ENCODE peak calls at places on chromosomes 3 and 15, in nine cellular contexts. Q is GM06990, G is neuronal stem cell, D is fibroblast of lung, X is mucosa of descending colon, Y is heart right ventricle, I is MM.1S, F is ovary, R is fibroblast of mammary gland. T is an unnamed sample.

GRCh38 chr15:44654858-44655257 is 8.6 kb downstream of the SPG11 start:
- DNase-seq in X (no peak), G (no peak), R (peak), F (no peak), D (no peak), Y (no peak), I (no peak), Q (no peak), T (no peak)

GRCh38 chr3:129013491-129013891 is 12.4 kb downstream of the EFCC1 start:
- DNase-seq in X (no peak), I (peak), D (no peak), F (no peak), Y (no peak), Q (no peak), G (no peak), R (peak), T (no peak)

GRCh38 chr15:55742927-55743614 is at the start of gene PRTG:
- DNase-seq in I (no peak), Q (no peak), X (peak), D (peak), G (peak), Y (peak), R (peak), F (peak), T (peak)

GRCh38 chr15:60076582-60077263 is 72.6 kb downstream of the FOXB1 start:
- DNase-seq in X (no peak), F (no peak), R (no peak), G (no peak), I (no peak), D (no peak), Q (no peak), Y (no peak), T (no peak)

GRCh38 chr3:31615071-31615875 is 82.5 kb downstream of the STT3B start:
- DNase-seq in Q (no peak), F (no peak), X (no peak), Y (no peak), G (no peak), I (no peak), R (peak), D (no peak), T (no peak)

GRCh38 chr3:127153506-127153815 is 39.5 kb upstream of the PRR23E start:
- DNase-seq in G (no peak), R (no peak), F (no peak), D (no peak), Q (no peak), I (no peak), X (no peak), Y (no peak), T (no peak)

GRCh38 chr3:150763841-150764483 is 993 bp upstream of the SIAH2 start:
- DNase-seq in D (peak), I (peak), Q (no peak), F (peak), X (peak), G (peak), Y (peak), R (peak), T (peak)

GRCh38 chr15:67343206-67343605 is 88.6 kb downstream of the IQCH start:
- DNase-seq in X (no peak), F (no peak), D (no peak), Y (no peak), Q (no peak), G (no peak), I (no peak), R (no peak), T (no peak)

GRCh38 chr3:122913539-122914100 is 113.9 kb downstream of the SEMA5B start:
- DNase-seq in I (no peak), G (no peak), X (no peak), D (no peak), Q (no peak), R (no peak), F (no peak), Y (no peak), T (no peak)

GRCh38 chr15:74641151-74641550 is 25.5 kb downstream of the CLK3 start:
- DNase-seq in X (no peak), Y (no peak), D (no peak), R (no peak), Q (no peak), I (no peak), F (no peak), G (no peak), T (no peak)

GRCh38 chr3:100662113-100662823 is 47.0 kb upstream of the TFG start:
- DNase-seq in F (no peak), G (no peak), X (no peak), I (no peak), R (peak), D (peak), Q (no peak), Y (no peak), T (no peak)

GRCh38 chr15:58286541-58286940 is 145.2 kb upstream of the LIPC start:
- DNase-seq in Q (no peak), D (no peak), R (no peak), I (no peak), X (no peak), F (no peak), Y (no peak), G (no peak), T (no peak)

GRCh38 chr3:119295816-119296484 is 1.8 kb downstream of the ARHGAP31 start:
- DNase-seq in G (no peak), Y (no peak), X (no peak), R (peak), F (no peak), Q (no peak), D (peak), I (no peak), T (no peak)

GRCh38 chr15:73598540-73599195 is 34.5 kb downstream of the NPTN start:
- DNase-seq in G (no peak), R (peak), F (no peak), Q (no peak), Y (no peak), X (no peak), D (peak), I (no peak), T (no peak)

GRCh38 chr15:36912311-36912712 is 188.0 kb downstream of the MEIS2 start:
- DNase-seq in Y (no peak), Q (no peak), I (no peak), X (no peak), D (peak), G (no peak), F (no peak), R (no peak), T (peak)

GRCh38 chr15:73897441-73898261 is 24.3 kb downstream of the TBC1D21 start:
- DNase-seq in R (peak), F (no peak), X (peak), I (peak), Y (peak), D (peak), Q (peak), G (peak), T (peak)

GRCh38 chr3:197019535-197019934 is 10.1 kb downstream of the MELTF start:
- DNase-seq in Q (no peak), X (no peak), I (no peak), D (no peak), G (no peak), F (no peak), Y (no peak), R (no peak), T (peak)

GRCh38 chr3:54954516-54954915 is 26.7 kb upstream of the LRTM1 start:
- DNase-seq in I (no peak), G (no peak), F (no peak), R (no peak), Y (no peak), X (no peak), D (peak), Q (no peak), T (no peak)

GRCh38 chr15:39320886-39321285 is 260.0 kb upstream of the THBS1 start:
- DNase-seq in Y (no peak), F (no peak), D (peak), X (no peak), Q (no peak), R (no peak), G (no peak), I (no peak), T (no peak)

GRCh38 chr15:50883903-50884302 is 24.6 kb upstream of the AP4E1 start:
- DNase-seq in R (peak), Q (no peak), G (no peak), Y (no peak), I (peak), D (peak), F (no peak), X (no peak), T (no peak)

GRCh38 chr3:160003520-160004128 is 15.0 kb downstream of the IL12A start:
- DNase-seq in R (peak), Q (peak), Y (peak), G (peak), D (peak), X (peak), I (peak), F (no peak), T (peak)

GRCh38 chr3:129425213-129425612 is 3.2 kb downstream of the EFCAB12 start:
- DNase-seq in X (no peak), R (no peak), Q (no peak), G (no peak), F (no peak), D (no peak), Y (no peak), I (no peak), T (no peak)

GRCh38 chr15:69568621-69569020 is 116.0 kb downstream of the RPLP1 start:
- DNase-seq in Y (no peak), R (peak), D (peak), I (no peak), X (no peak), G (no peak), Q (no peak), F (no peak), T (no peak)

GRCh38 chr15:72116680-72117447 is 1.1 kb downstream of the MYO9A start:
- DNase-seq in F (peak), R (peak), G (no peak), Q (no peak), D (peak), X (no peak), Y (no peak), I (no peak), T (peak)

GRCh38 chr15:40322531-40323238 is 807 bp upstream of the INAFM2 start:
- DNase-seq in Q (no peak), F (peak), G (no peak), I (no peak), D (no peak), R (no peak), Y (no peak), X (no peak), T (no peak)

GRCh38 chr3:116188231-116188785 is 257.0 kb downstream of the LSAMP start:
- DNase-seq in I (no peak), X (no peak), Y (no peak), R (peak), G (no peak), F (no peak), Q (no peak), D (peak), T (no peak)

GRCh38 chr15:57747206-57747605 is 40.7 kb downstream of the POLR2M start:
- DNase-seq in Q (no peak), R (peak), X (no peak), I (no peak), F (no peak), D (no peak), Y (peak), G (no peak), T (no peak)

GRCh38 chr3:42262525-42262924 is 3.5 kb downstream of the CCK start:
- DNase-seq in Y (no peak), R (peak), D (peak), I (no peak), Q (no peak), G (peak), X (no peak), F (no peak), T (no peak)

GRCh38 chr3:109125902-109126301 is 8.0 kb upstream of the MORC1 start:
- DNase-seq in I (no peak), D (no peak), Q (no peak), Y (no peak), R (no peak), F (no peak), G (no peak), X (no peak), T (peak)

GRCh38 chr15:52281085-52282035 is 14.2 kb downstream of the MYO5C start:
- DNase-seq in F (no peak), R (peak), G (no peak), X (no peak), I (no peak), D (no peak), Q (no peak), Y (peak), T (no peak)

GRCh38 chr3:37622999-37623883 is 238.4 kb upstream of the CTDSPL start:
- DNase-seq in D (no peak), I (peak), F (no peak), Q (no peak), Y (no peak), G (no peak), R (peak), X (no peak), T (no peak)

GRCh38 chr15:95843241-95843851 is 487.2 kb upstream of the NR2F2 start:
- DNase-seq in X (no peak), R (peak), G (no peak), Y (peak), Q (no peak), F (no peak), D (peak), I (peak), T (no peak)

GRCh38 chr15:99411234-99411633 is 154.6 kb upstream of the MEF2A start:
- DNase-seq in G (no peak), I (no peak), X (no peak), R (no peak), F (no peak), Y (no peak), D (no peak), Q (no peak), T (no peak)

GRCh38 chr3:69300296-69300695 is 85.6 kb downstream of the FRMD4B start:
- DNase-seq in D (peak), G (no peak), R (no peak), F (no peak), X (no peak), Q (no peak), Y (no peak), I (no peak), T (no peak)

GRCh38 chr3:194931366-194931765 is 245.7 kb downstream of the FAM43A start:
- DNase-seq in F (no peak), D (peak), Y (no peak), I (no peak), R (no peak), G (no peak), X (no peak), Q (no peak), T (no peak)

GRCh38 chr3:160374472-160374871 is 24.6 kb downstream of the IFT80 start:
- DNase-seq in I (no peak), D (peak), Y (no peak), R (no peak), X (no peak), G (no peak), Q (no peak), F (no peak), T (no peak)

GRCh38 chr3:57166660-57167059 is 1.5 kb upstream of the IL17RD start:
- DNase-seq in X (no peak), D (no peak), G (no peak), R (no peak), Q (no peak), Y (no peak), I (no peak), F (no peak), T (no peak)

GRCh38 chr3:57168151-57168550 is 3.0 kb upstream of the IL17RD start:
- DNase-seq in Y (no peak), G (no peak), R (no peak), I (no peak), Q (no peak), D (no peak), X (no peak), F (no peak), T (no peak)

GRCh38 chr3:57169106-57169505 is 4.0 kb upstream of the IL17RD start:
- DNase-seq in G (no peak), X (no peak), D (no peak), Q (no peak), F (no peak), Y (no peak), R (no peak), I (no peak), T (no peak)

GRCh38 chr3:57170946-57171345 is 5.8 kb upstream of the IL17RD start:
- DNase-seq in Q (no peak), D (no peak), X (no peak), Y (no peak), I (no peak), F (no peak), R (no peak), G (no peak), T (no peak)

DNA sequence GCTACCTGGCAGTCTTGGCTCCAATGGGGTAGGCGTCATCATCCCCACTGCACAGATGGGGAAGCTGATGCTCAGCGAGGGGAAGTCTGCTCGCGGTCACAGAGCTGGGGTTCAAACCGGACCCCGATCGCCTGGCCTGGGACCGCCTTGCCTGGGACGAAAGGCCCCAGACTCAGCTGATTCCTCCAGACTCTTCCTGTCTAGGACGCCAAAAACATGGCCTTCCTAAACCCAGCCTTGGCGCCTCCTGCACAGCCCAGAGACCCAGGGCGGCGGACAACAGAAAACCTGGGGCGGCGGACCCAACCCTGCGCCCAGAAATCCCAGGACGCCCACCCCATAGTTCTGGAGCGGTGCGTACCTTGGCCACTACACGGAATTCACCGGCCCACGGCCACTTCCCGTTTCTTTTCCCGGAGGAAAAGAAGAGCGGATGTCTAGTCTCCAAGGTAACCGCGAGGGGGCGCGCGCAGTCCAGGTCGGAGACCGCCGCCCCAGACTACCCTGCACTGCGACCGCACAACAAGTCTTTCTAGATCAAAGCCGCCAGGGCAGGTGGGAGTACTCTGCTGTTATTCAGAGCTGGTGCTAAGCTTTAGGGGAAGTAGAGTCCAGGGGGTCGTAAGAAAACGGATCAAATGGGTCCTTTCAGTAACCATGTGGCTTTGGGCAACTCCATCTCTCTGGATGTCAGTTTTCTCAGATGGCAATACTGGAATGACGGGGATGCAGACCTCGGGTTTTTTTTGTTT is 4.9 kb upstream of the IL17RD start:
- DNase-seq in Y (peak), F (peak), G (peak), R (peak), Q (peak), X (peak), D (peak), I (peak), T (peak)
- H3K4me3 ChIP-seq in Y (no peak), F (peak), G (no peak), R (peak), Q (peak), X (no peak), D (peak), I (peak), T (peak)

DNA sequence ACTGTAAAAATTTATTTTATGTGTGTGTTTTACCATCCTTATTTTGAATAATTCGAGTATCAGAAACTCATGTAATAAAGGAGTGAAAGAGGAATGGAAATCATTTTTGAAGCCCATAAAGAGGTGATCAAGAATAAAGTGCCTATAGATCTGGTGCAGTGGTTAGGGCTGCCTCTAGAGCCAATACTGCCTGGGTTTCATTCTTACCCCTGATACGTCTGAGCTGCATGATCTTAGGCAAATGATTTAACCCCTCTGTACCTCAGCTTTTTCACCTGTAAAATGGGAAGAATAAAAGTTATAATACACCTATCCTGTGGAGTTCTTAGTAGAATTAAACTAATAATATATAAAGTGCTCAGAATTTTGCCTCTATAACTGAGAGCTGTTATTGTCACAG is 30.4 kb downstream of the EFHB start:
- DNase-seq in I (no peak), Q (no peak), D (no peak), F (no peak), G (no peak), Y (no peak), X (no peak), R (no peak), T (no peak)
- H3K4me3 ChIP-seq in I (no peak), Q (no peak), D (no peak), F (no peak), G (no peak), Y (no peak), X (no peak), R (no peak), T (no peak)

GRCh38 chr3:112115161-112115739 is 17.8 kb downstream of the GCSAM start:
- DNase-seq in X (no peak), Q (peak), Y (no peak), R (no peak), I (no peak), D (no peak), F (no peak), G (no peak), T (no peak)

GRCh38 chr3:112117826-112118571 is 15.0 kb downstream of the GCSAM start:
- DNase-seq in I (no peak), Y (no peak), Q (no peak), F (no peak), G (no peak), X (no peak), R (no peak), D (no peak), T (no peak)

GRCh38 chr3:112117415-112117814 is 15.6 kb downstream of the GCSAM start:
- DNase-seq in F (no peak), Q (no peak), G (no peak), X (no peak), Y (no peak), R (no peak), D (no peak), I (no peak), T (no peak)

GRCh38 chr3:112115806-112116383 is 17.2 kb downstream of the GCSAM start:
- DNase-seq in I (no peak), Q (no peak), R (no peak), D (no peak), G (no peak), Y (no peak), F (no peak), X (no peak), T (no peak)

DNA sequence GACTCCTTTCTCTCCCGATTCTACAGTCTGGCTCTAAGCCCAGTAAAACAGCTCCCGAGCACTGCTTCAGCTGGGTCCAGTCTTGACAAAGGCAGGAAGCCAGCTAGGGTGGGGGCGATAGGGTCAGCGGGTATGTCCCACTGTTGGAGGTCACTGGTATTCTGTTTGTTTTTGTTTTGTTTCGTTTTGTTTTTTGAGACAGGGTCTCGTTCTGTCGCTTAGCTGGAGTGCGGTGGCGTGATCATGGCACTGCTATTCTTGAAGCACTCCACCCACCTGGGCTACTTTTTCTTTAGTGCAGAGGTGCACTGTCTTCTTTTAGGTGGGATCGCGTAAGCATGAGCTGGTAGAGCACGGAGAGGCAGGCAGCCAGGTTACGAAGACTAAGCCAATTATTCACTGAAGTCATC is 16.3 kb downstream of the GCSAM start:
- DNase-seq in Y (peak), Q (no peak), F (no peak), R (no peak), I (no peak), G (no peak), X (no peak), D (no peak), T (no peak)
- H3K4me3 ChIP-seq in Y (no peak), Q (peak), F (no peak), R (no peak), I (no peak), G (no peak), X (no peak), D (no peak), T (no peak)

DNA sequence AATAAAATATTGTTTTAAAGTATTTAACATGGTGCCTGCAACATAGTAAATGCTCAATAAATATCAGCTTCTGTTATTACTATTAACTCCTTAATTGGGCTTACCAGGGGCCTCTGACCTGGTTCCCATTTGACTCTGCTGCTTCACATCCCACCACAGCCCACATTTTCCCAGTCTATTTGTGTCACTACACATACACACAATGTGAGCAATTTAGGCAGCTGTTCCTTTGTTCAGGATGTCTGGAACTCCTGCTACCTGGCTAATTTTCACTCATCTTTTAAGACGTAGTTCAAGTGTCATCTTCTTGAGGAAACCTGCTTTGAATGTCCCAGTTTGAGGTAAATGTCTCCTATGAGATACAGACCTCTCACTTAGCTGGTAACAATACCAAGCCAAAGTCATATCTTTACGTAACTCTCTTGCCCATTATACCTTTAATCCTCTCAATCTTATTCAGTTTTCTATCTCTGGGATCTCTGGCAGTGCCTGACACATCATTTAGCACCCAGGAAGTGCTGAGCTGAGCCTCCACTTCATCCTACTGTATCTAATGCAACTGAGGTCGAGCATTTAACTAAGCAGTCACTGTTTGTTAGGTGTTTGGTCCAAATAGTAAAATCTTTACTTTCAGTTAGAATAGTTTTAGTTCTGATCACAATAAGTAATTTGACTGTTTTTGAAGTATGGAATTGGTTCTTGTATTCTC is 4.5 kb downstream of the TGFBR2 start:
- DNase-seq in Q (no peak), D (no peak), X (no peak), Y (no peak), I (no peak), R (no peak), G (no peak), F (no peak), T (no peak)
- H3K4me3 ChIP-seq in Q (no peak), D (no peak), X (no peak), Y (no peak), I (no peak), R (peak), G (no peak), F (peak), T (no peak)

T was measured in Caco-2.